ENCODE peak calls at places on chromosomes 13 and 19, in nine cellular contexts. A is hepatic stellate cell; I is SW480; X is SK-N-SH; U is NCI-H2081; Q is stimulated activated CD8-positive, alpha-beta memory T cell treated with anti-CD3 and anti-CD28 coated beads, Interleukin-15, amount 100 ng/mL, for 1 hour; B is activated CD4-positive, alpha-beta T cell treated with anti-CD3 and anti-CD28 coated beads, Interleukin-2, amount 50 U/mL, for 4 hours; N is stimulated activated naive CD4-positive, alpha-beta T cell; Z is kidney glomerular epithelial cell. T is an unnamed sample.

GRCh38 chr13:42181381-42181953 is 90.5 kb upstream of the AKAP11 start:
- DNase-seq in A (no peak), I (no peak), X (peak; percentile 11), U (no peak), Q (no peak), B (no peak), N (no peak), Z (no peak), T (no peak)

GRCh38 chr19:38817081-38817480 is 4.3 kb upstream of the LGALS4 start:
- DNase-seq in A (no peak), I (no peak), X (no peak), U (no peak), Q (no peak), B (no peak), N (no peak), Z (no peak), T (no peak)

GRCh38 chr13:94251801-94252200 is 227.7 kb downstream of the DCT start:
- DNase-seq in A (no peak), I (no peak), X (no peak), U (no peak), Q (no peak), B (no peak), N (no peak), Z (peak; percentile 66), T (no peak)

GRCh38 chr13:43232866-43233265 is 209.5 kb downstream of the DNAJC15 start:
- DNase-seq in A (no peak), I (no peak), X (no peak), U (no peak), Q (no peak), B (no peak), N (no peak), Z (no peak), T (no peak)

GRCh38 chr19:11375143-11375948 is 880 bp downstream of the SWSAP1 start:
- DNase-seq in A (no peak), I (no peak), X (peak; percentile 60), U (peak; percentile 35), Q (peak; percentile 40), B (peak; percentile 57), N (peak; percentile 58), Z (peak; percentile 46), T (no peak)

GRCh38 chr19:18754501-18754900 is 36.6 kb downstream of the COMP start:
- DNase-seq in A (no peak), I (no peak), X (no peak), U (no peak), Q (no peak), B (no peak), N (no peak), Z (no peak), T (no peak)

GRCh38 chr19:47044946-47045866 is 3.2 kb downstream of the TMEM160 start:
- DNase-seq in A (no peak), I (no peak), X (no peak), U (no peak), Q (no peak), B (no peak), N (no peak), Z (no peak), T (no peak)

GRCh38 chr19:46639356-46640061 is 3.5 kb upstream of the GNG8 start:
- DNase-seq in A (peak; percentile 83), I (peak; percentile 63), X (peak; percentile 94), U (no peak), Q (no peak), B (no peak), N (no peak), Z (no peak), T (no peak)

GRCh38 chr13:23510544-23510916 is 59.7 kb upstream of the TNFRSF19 start:
- DNase-seq in A (no peak), I (no peak), X (no peak), U (no peak), Q (no peak), B (no peak), N (no peak), Z (peak; percentile 64), T (no peak)

GRCh38 chr19:57671124-57671895 is 2.6 kb downstream of the ZSCAN4 start:
- DNase-seq in A (no peak), I (no peak), X (no peak), U (no peak), Q (no peak), B (no peak), N (no peak), Z (no peak), T (no peak)

GRCh38 chr19:5318306-5318705 is 22.3 kb downstream of the PTPRS start:
- DNase-seq in A (no peak), I (no peak), X (no peak), U (no peak), Q (no peak), B (no peak), N (no peak), Z (no peak), T (no peak)

GRCh38 chr13:104740616-104741222 is 1674.5 kb upstream of the SLC10A2 start:
- DNase-seq in A (no peak), I (no peak), X (no peak), U (no peak), Q (no peak), B (no peak), N (no peak), Z (no peak), T (no peak)

GRCh38 chr19:36972594-36972993 is 56.5 kb downstream of the ZNF568 start:
- DNase-seq in A (no peak), I (no peak), X (no peak), U (no peak), Q (no peak), B (no peak), N (no peak), Z (no peak), T (no peak)

GRCh38 chr19:48490980-48491792 is 20.4 kb downstream of the LMTK3 start:
- DNase-seq in A (peak; percentile 61), I (peak; percentile 85), X (peak; percentile 82), U (peak; percentile 36), Q (no peak), B (peak; percentile 46), N (peak; percentile 75), Z (no peak), T (no peak)

GRCh38 chr19:42284066-42284501 is 15.0 kb downstream of the CIC start:
- DNase-seq in A (peak; percentile 92), I (peak; percentile 77), X (peak; percentile 95), U (peak; percentile 72), Q (peak; percentile 56), B (peak; percentile 66), N (peak; percentile 91), Z (peak; percentile 37), T (no peak)

GRCh38 chr13:30341815-30342570 is 34.6 kb upstream of the KATNAL1 start:
- DNase-seq in A (peak; percentile 66), I (no peak), X (peak; percentile 54), U (no peak), Q (no peak), B (no peak), N (no peak), Z (peak; percentile 30), T (no peak)

GRCh38 chr19:27974082-27974513 is 1238.9 kb downstream of the UQCRFS1 start:
- DNase-seq in A (no peak), I (peak; percentile 59), X (peak; percentile 8), U (no peak), Q (no peak), B (no peak), N (no peak), Z (peak; percentile 67), T (no peak)

GRCh38 chr13:79593611-79594275 is 112.8 kb downstream of the NDFIP2 start:
- DNase-seq in A (no peak), I (no peak), X (peak; percentile 44), U (no peak), Q (no peak), B (no peak), N (no peak), Z (no peak), T (no peak)

GRCh38 chr13:55219538-55219937 is 1921.2 kb upstream of the PRR20A start:
- DNase-seq in A (no peak), I (no peak), X (no peak), U (no peak), Q (no peak), B (no peak), N (no peak), Z (no peak), T (no peak)

GRCh38 chr13:107993239-107993948 is 221.9 kb downstream of the LIG4 start:
- DNase-seq in A (no peak), I (no peak), X (no peak), U (no peak), Q (no peak), B (no peak), N (no peak), Z (no peak), T (no peak)

GRCh38 chr19:36257512-36257876 is 42.6 kb downstream of the ZNF146 start:
- DNase-seq in A (no peak), I (no peak), X (peak; percentile 85), U (no peak), Q (no peak), B (no peak), N (no peak), Z (no peak), T (no peak)

GRCh38 chr19:19628499-19629134 is 597 bp upstream of the LPAR2 start:
- DNase-seq in A (no peak), I (peak; percentile 97), X (peak; percentile 95), U (peak; percentile 26), Q (no peak), B (peak; percentile 33), N (peak; percentile 53), Z (peak; percentile 21), T (no peak)

GRCh38 chr19:10730932-10731331 is 13.1 kb downstream of the DNM2 start:
- DNase-seq in A (no peak), I (no peak), X (no peak), U (no peak), Q (no peak), B (no peak), N (no peak), Z (no peak), T (no peak)

GRCh38 chr13:99653526-99653925 is 152.3 kb downstream of the TM9SF2 start:
- DNase-seq in A (no peak), I (no peak), X (no peak), U (no peak), Q (no peak), B (no peak), N (no peak), Z (no peak), T (no peak)

GRCh38 chr13:26061947-26062346 is 10.1 kb upstream of the SHISA2 start:
- DNase-seq in A (no peak), I (no peak), X (no peak), U (no peak), Q (no peak), B (no peak), N (no peak), Z (peak; percentile 96), T (no peak)

GRCh38 chr19:55305491-55305890 is 19.6 kb downstream of the TMEM150B start:
- DNase-seq in A (peak; percentile 38), I (peak; percentile 46), X (peak; percentile 84), U (no peak), Q (no peak), B (peak; percentile 39), N (peak; percentile 52), Z (no peak), T (no peak)

GRCh38 chr19:1492474-1493006 is 1.6 kb downstream of the REEP6 start:
- DNase-seq in A (no peak), I (no peak), X (no peak), U (no peak), Q (no peak), B (no peak), N (no peak), Z (no peak), T (no peak)

GRCh38 chr19:16573296-16573695 is 1.1 kb upstream of the SLC35E1 start:
- DNase-seq in A (no peak), I (no peak), X (no peak), U (no peak), Q (no peak), B (no peak), N (no peak), Z (no peak), T (no peak)

GRCh38 chr19:16376649-16377048 is 52.0 kb downstream of the KLF2 start:
- DNase-seq in A (no peak), I (no peak), X (peak; percentile 59), U (no peak), Q (no peak), B (no peak), N (peak; percentile 17), Z (no peak), T (peak; percentile 7)

GRCh38 chr13:39603424-39603947 is 493 bp upstream of the LHFPL6 start:
- DNase-seq in A (peak; percentile 18), I (peak; percentile 45), X (peak; percentile 25), U (no peak), Q (no peak), B (no peak), N (no peak), Z (peak; percentile 62), T (no peak)